ENCODE peak calls at places on chromosomes 1 and 21, in eight cellular contexts. J is memory B cell; T is aorta; V is fibroblast of pulmonary artery; H is NCI-H1694; M is activated T-cell treated with anti-CD3 and anti-CD28 coated beads, Interleukin-2, amount 50 U/mL, for 72 hours; K is breast epithelium; D is iPS-NIHi11. I is an unnamed sample.

GRCh38 chr1:150662811-150663210 is 33.4 kb upstream of the ENSA start:
- DNase-seq in T (no peak), J (no peak), H (no peak), M (no peak), V (no peak), K (no peak), D (no peak), I (no peak)

GRCh38 chr1:115729765-115730164 is 38.7 kb downstream of the CASQ2 start:
- DNase-seq in M (no peak), D (no peak), J (no peak), H (no peak), K (no peak), T (no peak), V (no peak), I (no peak)

GRCh38 chr1:6180578-6181311 is 624 bp upstream of the CHD5 start:
- DNase-seq in J (no peak), D (peak; percentile 25), V (no peak), H (no peak), K (no peak), M (no peak), T (no peak), I (peak; percentile 15)

GRCh38 chr1:18773753-18774152 is 85.7 kb downstream of the TAS1R2 start:
- DNase-seq in T (no peak), J (no peak), M (no peak), H (no peak), V (no peak), D (no peak), K (no peak), I (no peak)

GRCh38 chr1:10507111-10507879 is 32.5 kb downstream of the PEX14 start:
- DNase-seq in H (peak; percentile 31), V (peak; percentile 91), K (no peak), J (peak; percentile 28), T (peak; percentile 76), D (peak; percentile 78), M (peak; percentile 57), I (peak; percentile 93)

GRCh38 chr1:111628153-111628552 is 8.6 kb downstream of the RAP1A start:
- DNase-seq in T (no peak), H (no peak), D (no peak), M (no peak), V (no peak), K (no peak), J (no peak), I (no peak)

GRCh38 chr1:56054959-56055358 is 524.4 kb downstream of the PLPP3 start:
- DNase-seq in D (no peak), J (no peak), K (no peak), V (no peak), M (no peak), T (no peak), H (no peak), I (no peak)

GRCh38 chr21:36589352-36589971 is 109.5 kb upstream of the SIM2 start:
- DNase-seq in D (peak; percentile 66), T (peak; percentile 55), M (peak; percentile 26), H (peak; percentile 41), K (no peak), V (peak; percentile 37), J (no peak), I (no peak)

GRCh38 chr1:95230256-95230655 is 3.8 kb upstream of the RWDD3 start:
- DNase-seq in J (no peak), M (no peak), D (no peak), T (no peak), V (no peak), H (peak; percentile 9), K (no peak), I (no peak)

GRCh38 chr1:243315933-243316332 is 60.1 kb downstream of the SDCCAG8 start:
- DNase-seq in V (peak; percentile 17), K (no peak), J (no peak), D (no peak), T (no peak), H (no peak), M (no peak), I (no peak)

GRCh38 chr1:201064806-201065205 is 41.3 kb upstream of the KIF21B start:
- DNase-seq in J (no peak), K (no peak), H (no peak), D (no peak), M (no peak), V (no peak), T (no peak), I (no peak)

GRCh38 chr1:211326528-211327340 is at the start of gene TRAF5:
- DNase-seq in D (peak; percentile 80), K (no peak), J (peak; percentile 39), T (peak; percentile 61), H (no peak), M (peak; percentile 66), V (peak; percentile 59), I (peak; percentile 73)

GRCh38 chr1:210755991-210756669 is 377.8 kb downstream of the KCNH1 start:
- DNase-seq in D (no peak), M (no peak), T (no peak), H (no peak), J (no peak), V (no peak), K (no peak), I (no peak)

GRCh38 chr1:65001238-65001792 is 35.0 kb upstream of the JAK1 start:
- DNase-seq in H (no peak), K (no peak), T (peak; percentile 91), D (peak; percentile 86), M (peak; percentile 87), V (peak; percentile 91), J (peak; percentile 47), I (peak; percentile 93)

GRCh38 chr1:70360321-70360720 is 5.8 kb upstream of the ANKRD13C start:
- DNase-seq in K (no peak), M (no peak), D (peak; percentile 47), T (no peak), H (no peak), V (no peak), J (no peak), I (no peak)

GRCh38 chr1:221174598-221174997 is 295.4 kb downstream of the HLX start:
- DNase-seq in M (no peak), H (no peak), J (no peak), K (no peak), V (peak; percentile 18), D (peak; percentile 22), T (peak; percentile 54), I (no peak)

GRCh38 chr1:84735483-84735882 is 45.2 kb upstream of the SSX2IP start:
- DNase-seq in D (no peak), M (no peak), J (no peak), V (no peak), T (no peak), K (no peak), H (no peak), I (no peak)

GRCh38 chr1:19251305-19252196 is at the start of the genes EMC1 and MRTO4:
- DNase-seq in T (peak; percentile 90), V (peak; percentile 77), J (peak; percentile 82), M (peak; percentile 95), K (peak; percentile 80), D (peak; percentile 98), H (peak; percentile 31), I (peak; percentile 84)

GRCh38 chr21:37139154-37139553 is 66.1 kb downstream of the TTC3 start:
- DNase-seq in M (no peak), K (no peak), V (no peak), H (no peak), D (peak; percentile 12), J (no peak), T (no peak), I (no peak)

GRCh38 chr1:54499097-54500029 is 48.7 kb upstream of the ACOT11 start:
- DNase-seq in H (peak; percentile 49), M (peak; percentile 38), K (no peak), D (peak; percentile 75), T (no peak), V (peak; percentile 47), J (no peak), I (peak; percentile 76)

GRCh38 chr1:11767932-11768704 is 6.1 kb downstream of the C1orf167 start:
- DNase-seq in M (no peak), V (no peak), K (no peak), D (no peak), H (no peak), J (no peak), T (no peak), I (no peak)

GRCh38 chr21:45330075-45330781 is 42.5 kb upstream of the POFUT2 start:
- DNase-seq in J (no peak), V (peak; percentile 85), M (no peak), K (no peak), H (no peak), T (peak; percentile 59), D (peak; percentile 51), I (peak; percentile 88)

GRCh38 chr1:245428681-245429080 is 273.9 kb downstream of the KIF26B start:
- DNase-seq in T (no peak), M (no peak), K (no peak), H (no peak), V (no peak), D (no peak), J (no peak), I (no peak)

GRCh38 chr1:20125091-20125490 is 5.8 kb upstream of the PLA2G2D start:
- DNase-seq in T (no peak), J (no peak), H (no peak), D (no peak), K (no peak), V (no peak), M (no peak), I (peak; percentile 40)

GRCh38 chr1:118481091-118481490 is 296.1 kb upstream of the SPAG17 start:
- DNase-seq in T (no peak), V (no peak), K (no peak), D (no peak), J (no peak), H (no peak), M (no peak), I (no peak)

GRCh38 chr1:241156231-241156965 is 200.6 kb downstream of the RGS7 start:
- DNase-seq in H (no peak), T (no peak), D (no peak), K (no peak), J (no peak), M (no peak), V (peak; percentile 3), I (no peak)

GRCh38 chr21:38955495-38955894 is 149.8 kb downstream of the ETS2 start:
- DNase-seq in D (no peak), H (no peak), K (no peak), V (peak; percentile 42), M (peak; percentile 14), T (no peak), J (no peak), I (peak; percentile 42)

GRCh38 chr1:234408757-234409156 is 35.5 kb downstream of the COA6 start:
- DNase-seq in M (peak; percentile 77), K (no peak), T (no peak), H (no peak), J (no peak), D (no peak), V (no peak), I (no peak)

GRCh38 chr1:8815582-8816285 is 1.7 kb downstream of the RERE start:
- DNase-seq in D (no peak), T (no peak), H (peak; percentile 24), M (no peak), V (peak; percentile 67), K (no peak), J (no peak), I (peak; percentile 41)

GRCh38 chr1:2340918-2341254 is 50.5 kb downstream of the MORN1 start:
- DNase-seq in T (peak; percentile 41), K (no peak), M (no peak), D (no peak), V (no peak), H (no peak), J (no peak), I (no peak)

GRCh38 chr1:95276429-95276828 is 42.4 kb downstream of the RWDD3 start:
- DNase-seq in D (no peak), K (no peak), J (no peak), M (no peak), H (no peak), V (no peak), T (no peak), I (no peak)

GRCh38 chr1:6859415-6860343 is 74.4 kb downstream of the CAMTA1 start:
- DNase-seq in J (no peak), M (no peak), K (no peak), D (no peak), V (peak; percentile 96), T (no peak), H (no peak), I (no peak)

GRCh38 chr1:89356658-89357400 is 7.0 kb upstream of the GBP6 start:
- DNase-seq in M (no peak), H (no peak), K (no peak), V (peak; percentile 33), J (no peak), T (no peak), D (no peak), I (peak; percentile 50)

GRCh38 chr1:50080904-50081586 is 27.7 kb upstream of the ELAVL4 start:
- DNase-seq in K (no peak), J (no peak), V (no peak), T (no peak), H (peak; percentile 74), M (no peak), D (peak; percentile 13), I (no peak)

I was measured in cardiac muscle cell.